ENCODE peak calls at places on chromosomes 16 and 17, in nine cellular contexts. Y is colonic mucosa, B is endodermal cell, P is mucosa of descending colon, C is WERI-Rb-1, Q is Peyer's patch, D is fibroblast of lung, V is right lobe of liver, X is aorta. R is an unnamed sample. For H3K9me3 and H3K36me3, the result is how much of the 10 kb centered on the place peaks cover.

GRCh38 chr16:11806721-11807120 is 9.7 kb upstream of the ZC3H7A start:
- DNase-seq in P (no peak), B (no peak), Q (no peak), C (no peak), X (no peak), D (no peak), Y (no peak), V (no peak), R (no peak)

GRCh38 chr17:50630524-50631194 is 4.0 kb upstream of the ABCC3 start:
- DNase-seq in D (no peak), Y (peak), P (peak), X (no peak), B (peak), V (peak), C (peak), Q (peak), R (peak)

GRCh38 chr16:2959206-2959605 is 4.9 kb upstream of the KREMEN2 start:
- DNase-seq in V (no peak), Y (no peak), D (no peak), X (no peak), P (no peak), C (no peak), Q (no peak), B (no peak), R (no peak)

GRCh38 chr16:57473176-57473840 is 10.8 kb downstream of the POLR2C start:
- DNase-seq in V (no peak), X (no peak), P (no peak), Y (no peak), C (no peak), B (no peak), Q (peak), D (no peak), R (no peak)

GRCh38 chr16:30372037-30372712 is 1.9 kb upstream of the TBC1D10B start:
- DNase-seq in Y (no peak), X (no peak), D (no peak), C (no peak), V (no peak), Q (no peak), P (no peak), B (peak), R (no peak)

GRCh38 chr16:57964157-57964700 is 6.7 kb downstream of the CNGB1 start:
- DNase-seq in D (no peak), P (no peak), V (no peak), B (no peak), Q (no peak), X (no peak), C (no peak), Y (no peak), R (no peak)

GRCh38 chr16:27083861-27084261 is 17.1 kb downstream of the C16orf82 start:
- DNase-seq in V (no peak), Y (no peak), Q (no peak), B (peak), X (no peak), P (no peak), D (no peak), C (peak), R (peak)

GRCh38 chr17:20085283-20085875 is 76.2 kb downstream of the SPECC1 start:
- DNase-seq in B (peak), X (no peak), Q (no peak), C (no peak), V (no peak), D (peak), P (no peak), Y (no peak), R (peak)

GRCh38 chr17:35892091-35892637 is 12.0 kb upstream of the CCL5 start:
- DNase-seq in D (peak), P (no peak), Y (no peak), X (no peak), Q (no peak), B (no peak), V (no peak), C (no peak), R (no peak)

GRCh38 chr17:1929896-1930750 is 95.0 kb downstream of the RTN4RL1 start:
- DNase-seq in P (no peak), X (no peak), V (no peak), C (no peak), D (no peak), Q (no peak), Y (no peak), B (no peak), R (no peak)

GRCh38 chr16:89722392-89723278 is 1.3 kb downstream of the ZNF276 start:
- DNase-seq in B (peak), Q (peak), X (peak), C (no peak), D (peak), Y (peak), P (peak), V (peak), R (peak)

GRCh38 chr16:56425439-56425832 is at the start of gene AMFR:
- DNase-seq in Q (peak), Y (peak), D (peak), B (peak), C (peak), X (peak), P (peak), V (peak), R (peak)

GRCh38 chr17:81232616-81233241 is 6.1 kb downstream of the TEPSIN start:
- DNase-seq in Q (no peak), B (no peak), Y (no peak), X (no peak), P (no peak), C (no peak), V (no peak), D (no peak), R (no peak)

GRCh38 chr17:65137076-65137935 is at the start of gene RGS9:
- DNase-seq in B (peak), Q (peak), Y (peak), P (peak), C (peak), X (peak), D (peak), V (peak), R (peak)

GRCh38 chr17:45314761-45315549 is 1.9 kb downstream of the MAP3K14 start:
- DNase-seq in V (no peak), B (no peak), C (no peak), P (no peak), X (no peak), Q (peak), Y (no peak), D (no peak), R (no peak)

GRCh38 chr17:66549312-66549705 is 246.9 kb downstream of the PRKCA start:
- DNase-seq in Q (no peak), Y (no peak), V (no peak), D (peak), P (no peak), B (peak), X (no peak), C (no peak), R (no peak)

GRCh38 chr17:45277992-45278391 is 16.1 kb upstream of the SPATA32 start:
- DNase-seq in D (peak), Q (no peak), X (no peak), Y (no peak), V (no peak), P (no peak), B (peak), C (no peak), R (no peak)

GRCh38 chr17:79338589-79338988 is 264.0 kb downstream of the ENGASE start:
- DNase-seq in V (no peak), X (no peak), P (no peak), Y (no peak), D (peak), Q (no peak), C (no peak), B (no peak), R (no peak)

GRCh38 chr16:15487336-15488284 is 53.2 kb downstream of the BMERB1 start:
- DNase-seq in C (no peak), Q (no peak), P (no peak), Y (no peak), V (no peak), B (no peak), D (peak), X (no peak), R (no peak)

GRCh38 chr17:9266769-9267168 is 245.5 kb downstream of the NTN1 start:
- DNase-seq in X (no peak), Y (no peak), D (peak), V (no peak), B (no peak), Q (no peak), P (no peak), C (no peak), R (no peak)

GRCh38 chr16:79482011-79482410 is 118.5 kb downstream of the MAF start:
- DNase-seq in Y (no peak), C (no peak), X (no peak), V (no peak), D (no peak), B (no peak), P (no peak), Q (no peak), R (no peak)

GRCh38 chr16:70430667-70431536 is 8.0 kb downstream of the ST3GAL2 start:
- DNase-seq in B (peak), P (no peak), C (no peak), D (no peak), V (no peak), Q (peak), Y (no peak), X (no peak), R (no peak)

GRCh38 chr17:27407916-27408846 is 48.1 kb upstream of the KSR1 start:
- DNase-seq in X (no peak), Y (no peak), V (no peak), B (peak), P (no peak), C (no peak), D (peak), Q (no peak), R (no peak)

GRCh38 chr17:60901806-60902205 is 224.2 kb downstream of the BCAS3 start:
- DNase-seq in D (peak), Y (no peak), Q (no peak), X (no peak), P (no peak), B (no peak), C (no peak), V (no peak), R (no peak)

GRCh38 chr16:88921603-88921995 is 55.1 kb upstream of the PABPN1L start:
- DNase-seq in P (no peak), C (no peak), X (no peak), Q (no peak), V (no peak), D (no peak), Y (no peak), B (no peak), R (no peak)

GRCh38 chr17:82781894-82782274 is 30.0 kb downstream of the TBCD start:
- DNase-seq in D (peak), Y (peak), V (peak), X (peak), B (peak), Q (peak), P (peak), C (peak), R (peak)

GRCh38 chr17:78132086-78132676 is 1.6 kb downstream of the TMC8 start:
- DNase-seq in P (peak), B (peak), C (peak), Q (peak), Y (peak), V (peak), D (no peak), X (peak), R (no peak)

GRCh38 chr16:27109666-27110523 is 43.2 kb downstream of the C16orf82 start:
- DNase-seq in X (peak), V (peak), C (peak), P (peak), B (peak), Q (peak), Y (peak), D (peak), R (peak)

DNA sequence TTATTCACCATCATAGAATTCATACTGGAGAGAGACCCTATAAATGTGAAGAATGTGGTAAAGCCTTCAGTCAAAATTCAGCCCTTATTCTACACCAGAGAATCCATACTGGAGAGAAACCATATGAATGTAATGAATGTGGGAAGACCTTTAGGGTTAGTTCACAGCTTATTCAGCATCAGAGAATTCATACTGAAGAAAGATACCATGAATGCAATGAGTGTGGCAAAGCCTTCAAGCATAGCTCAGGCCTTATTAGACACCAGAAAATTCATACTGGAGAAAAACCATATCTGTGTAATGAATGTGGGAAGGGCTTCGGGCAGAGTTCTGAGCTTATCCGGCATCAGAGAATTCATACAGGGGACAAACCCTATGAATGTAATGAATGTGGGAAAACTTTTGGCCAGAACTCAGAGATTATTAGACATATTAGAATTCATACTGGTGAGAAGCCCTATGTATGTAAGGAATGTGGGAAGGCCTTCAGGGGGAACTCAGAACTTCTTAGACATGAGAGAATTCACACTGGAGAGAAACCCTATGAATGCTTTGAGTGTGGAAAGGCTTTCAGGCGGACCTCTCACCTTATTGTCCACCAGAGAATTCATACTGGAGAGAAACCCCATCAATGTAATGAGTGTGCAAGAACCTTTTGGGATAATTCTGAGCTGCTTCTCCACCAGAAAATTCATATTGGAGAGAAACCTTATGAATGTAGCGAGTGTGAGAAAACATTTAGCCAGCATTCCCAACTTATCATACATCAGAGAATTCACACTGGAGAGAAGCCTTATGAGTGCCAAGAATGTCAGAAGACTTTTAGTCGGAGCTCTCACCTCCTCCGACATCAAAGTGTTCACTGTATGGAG is 14.1 kb downstream of the ZFP3 start:
- DNase-seq in P (no peak), X (no peak), C (no peak), V (no peak), Y (no peak), Q (no peak), D (no peak), B (no peak), R (no peak)
- H3K9me3 ChIP-seq in P (half or more), X (under half), C (half or more), V (under half), Y (under half), Q (half or more), D (under half), B (half or more), R (under half)

GRCh38 chr17:76998839-76999238 is 130.6 kb downstream of the MGAT5B start:
- DNase-seq in B (no peak), Q (no peak), Y (no peak), P (no peak), X (no peak), D (no peak), C (no peak), V (no peak), R (no peak)

GRCh38 chr17:77003699-77004098 is 135.5 kb downstream of the MGAT5B start:
- DNase-seq in X (no peak), V (no peak), C (no peak), D (no peak), B (no peak), P (no peak), Y (no peak), Q (no peak), R (no peak)

GRCh38 chr17:77001487-77001886 is 133.3 kb downstream of the MGAT5B start:
- DNase-seq in D (no peak), B (no peak), V (no peak), C (no peak), X (no peak), P (no peak), Q (no peak), Y (no peak), R (no peak)

GRCh38 chr17:76997981-76998531 is 129.9 kb downstream of the MGAT5B start:
- DNase-seq in B (no peak), V (no peak), D (peak), Q (peak), P (no peak), X (no peak), Y (no peak), C (no peak), R (no peak)

DNA sequence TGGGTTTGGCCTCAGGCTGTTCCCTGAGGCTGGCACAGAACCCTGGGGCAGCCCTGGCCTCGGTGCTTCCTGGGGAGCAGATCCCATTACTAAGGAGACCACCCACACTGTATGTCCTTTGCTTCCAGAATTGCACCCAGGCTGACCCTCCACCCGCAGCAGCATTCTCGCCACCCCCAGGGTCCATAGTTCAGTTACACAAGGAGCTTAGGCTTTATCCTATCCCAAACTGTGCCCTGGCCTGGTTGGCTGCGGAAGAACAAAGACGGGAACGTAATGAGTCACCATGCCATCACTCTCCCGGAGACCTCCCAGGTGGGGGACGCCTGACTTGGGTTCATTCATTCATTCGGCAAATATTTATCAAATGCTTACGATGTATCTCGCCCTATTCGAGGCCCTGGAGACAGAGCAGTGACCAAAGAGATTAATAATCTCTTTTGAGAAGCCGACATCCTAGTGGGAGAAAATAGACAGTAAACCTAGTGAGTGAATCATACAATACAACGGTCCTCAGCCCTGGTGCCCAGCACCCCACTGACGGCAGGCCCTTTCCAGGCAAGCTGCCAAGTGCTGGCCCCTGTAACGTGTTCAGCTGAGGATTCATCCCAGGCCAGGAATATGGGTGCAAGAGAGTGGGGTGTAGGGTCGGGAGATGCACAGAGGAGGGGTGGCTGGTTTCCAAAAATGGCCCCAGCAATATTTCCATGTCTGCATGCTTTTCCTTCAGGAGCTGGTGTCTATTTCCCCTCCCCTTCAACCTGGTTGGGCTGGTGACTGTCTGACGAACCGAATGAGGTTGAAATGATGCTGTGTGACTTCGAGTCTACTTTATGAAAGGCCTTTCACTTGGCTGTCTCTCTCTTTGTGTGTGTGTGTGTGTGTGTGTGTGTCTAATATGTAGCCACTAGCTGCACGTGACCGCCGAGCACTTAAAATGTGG is 134.2 kb downstream of the MGAT5B start:
- DNase-seq in Q (no peak), B (peak), Y (no peak), D (peak), P (no peak), V (no peak), C (no peak), X (no peak), R (no peak)
- H3K36me3 ChIP-seq in Q (under half), B (under half), Y (under half), D (under half), P (under half), V (under half), C (under half), X (under half), R (under half)

DNA sequence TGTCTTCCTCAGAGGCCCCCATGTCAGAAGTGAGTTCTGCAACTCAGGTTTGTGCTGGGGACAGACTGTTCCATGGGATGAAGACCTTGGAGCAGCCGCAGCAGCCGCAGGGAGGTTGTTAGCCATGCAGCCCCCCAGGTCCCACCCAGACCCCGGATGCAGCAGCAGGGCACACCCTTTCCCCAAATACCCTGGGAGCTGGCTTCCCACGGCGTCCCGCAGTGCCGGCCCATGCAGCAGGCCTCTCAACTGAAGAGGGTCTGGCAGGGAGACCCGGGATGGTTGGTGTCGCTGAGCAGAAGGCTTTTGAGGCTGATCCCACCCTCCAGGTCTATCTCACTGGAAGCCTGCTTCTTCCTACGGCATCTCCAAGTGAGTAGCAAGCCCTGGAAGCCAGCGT is 223.4 kb downstream of the C16orf95 start:
- DNase-seq in D (no peak), V (no peak), P (no peak), C (no peak), Q (no peak), X (no peak), B (no peak), Y (no peak), R (no peak)
- H3K9me3 ChIP-seq in D (under half), V (under half), P (under half), C (under half), Q (under half), X (under half), B (under half), Y (under half), R (under half)

GRCh38 chr16:60922920-60923319 is 1113.3 kb downstream of the CDH8 start:
- DNase-seq in D (no peak), V (no peak), C (no peak), Q (no peak), B (no peak), X (no peak), P (no peak), Y (no peak), R (no peak)
- H3K36me3 ChIP-seq in D (under half), V (under half), C (under half), Q (under half), B (under half), X (under half), P (under half), Y (under half), R (under half)

DNA sequence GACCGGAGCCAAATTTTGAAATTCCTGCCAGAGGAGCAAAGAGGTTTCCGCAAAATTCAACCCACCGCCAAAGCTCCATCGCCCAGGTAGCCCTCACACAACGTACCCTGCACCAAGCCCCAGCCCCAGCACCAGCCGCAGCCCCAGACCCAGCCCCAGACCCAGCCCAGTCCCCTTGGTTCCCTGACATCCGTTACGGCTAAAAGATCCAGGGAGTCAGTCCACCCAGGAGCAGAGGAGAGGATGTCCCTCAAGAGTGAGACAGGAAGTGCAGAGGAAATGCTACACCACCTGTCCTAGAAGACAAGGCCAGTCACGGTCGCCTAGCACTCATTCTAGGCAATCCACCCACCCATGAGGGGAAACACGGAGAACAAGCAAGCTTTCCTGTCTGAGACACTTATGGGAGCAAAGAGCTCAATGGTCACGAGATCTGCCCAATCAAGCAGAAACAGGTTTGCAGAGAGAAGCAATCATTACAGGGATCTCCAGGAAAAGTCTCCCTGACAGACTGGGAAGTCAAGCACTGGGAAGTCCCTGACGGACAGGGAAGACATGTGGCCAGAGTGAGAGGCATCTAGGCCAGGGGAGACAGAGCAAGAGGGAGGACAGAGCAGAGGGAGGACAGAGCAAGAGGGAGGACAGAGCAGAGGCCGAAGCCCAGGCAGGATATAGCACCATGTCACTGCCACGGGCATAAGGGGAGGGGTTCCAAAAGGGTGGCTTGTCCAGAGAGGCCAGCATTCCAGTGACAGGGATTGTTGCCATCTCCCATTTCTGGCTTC is 15.0 kb upstream of the KCNJ18 start:
- DNase-seq in C (no peak), B (no peak), P (no peak), D (no peak), V (no peak), X (no peak), Y (no peak), Q (no peak), R (no peak)
- H3K9me3 ChIP-seq in C (under half), B (under half), P (under half), D (under half), V (under half), X (under half), Y (under half), Q (under half), R (under half)